ENCODE peak calls at places on chromosomes 1 and 21, in six cellular contexts. P is SK-N-SH, F is H1, M is HL-60, D is K562, Y is GM12878. S is an unnamed sample.

GRCh38 chr1:151711940-151712339 is 4.7 kb downstream of the CELF3 start:
- DNase-seq in D (no peak), M (no peak), F (no peak), Y (no peak), P (no peak), S (no peak)

GRCh38 chr1:54546651-54547348 is 1.2 kb upstream of the ACOT11 start:
- DNase-seq in Y (no peak), D (no peak), P (no peak), M (peak; percentile 93), F (no peak), S (no peak)

GRCh38 chr1:61279570-61279969 is 197.2 kb downstream of the NFIA start:
- DNase-seq in M (no peak), P (no peak), Y (no peak), D (no peak), F (no peak), S (no peak)

GRCh38 chr1:54475357-54476230 is 69.4 kb upstream of the SSBP3 start:
- DNase-seq in F (peak; percentile 77), M (no peak), Y (no peak), D (no peak), P (peak; percentile 85), S (no peak)

GRCh38 chr21:21163904-21164303 is 165.7 kb downstream of the NCAM2 start:
- DNase-seq in Y (no peak), P (peak; percentile 50), D (peak; percentile 48), M (peak; percentile 40), F (peak; percentile 44), S (peak; percentile 26)

GRCh38 chr1:178086294-178087255 is 7.3 kb upstream of the RASAL2 start:
- DNase-seq in D (no peak), M (peak; percentile 50), P (no peak), Y (no peak), F (no peak), S (no peak)

GRCh38 chr1:246482780-246483179 is 24.3 kb downstream of the SMYD3 start:
- DNase-seq in F (no peak), Y (no peak), D (no peak), M (no peak), P (no peak), S (no peak)

GRCh38 chr21:31201144-31201543 is 142.9 kb downstream of the TIAM1 start:
- DNase-seq in Y (no peak), M (no peak), P (no peak), F (no peak), D (no peak), S (no peak)

GRCh38 chr1:62335656-62336055 is 16.4 kb upstream of the KANK4 start:
- DNase-seq in Y (no peak), F (no peak), D (no peak), P (no peak), M (peak; percentile 36), S (no peak)

GRCh38 chr1:218259800-218260199 is 25.3 kb upstream of the RRP15 start:
- DNase-seq in Y (no peak), P (no peak), D (peak; percentile 33), M (peak; percentile 27), F (no peak), S (peak; percentile 7)

GRCh38 chr1:6488602-6489382 is 2.7 kb downstream of the PLEKHG5 start:
- DNase-seq in D (no peak), Y (no peak), P (no peak), M (no peak), F (no peak), S (no peak)

GRCh38 chr1:6131561-6131960 is 48.6 kb downstream of the CHD5 start:
- DNase-seq in Y (no peak), M (no peak), D (no peak), P (no peak), F (no peak), S (no peak)

GRCh38 chr1:84339503-84339902 is 38.0 kb downstream of the SAMD13 start:
- DNase-seq in Y (no peak), P (no peak), D (no peak), M (no peak), F (no peak), S (no peak)

GRCh38 chr1:206809504-206810084 is 37.3 kb upstream of the IL10 start:
- DNase-seq in P (no peak), Y (no peak), F (no peak), D (no peak), M (peak; percentile 56), S (peak; percentile 10)

GRCh38 chr1:220157738-220158137 is 63.8 kb downstream of the IARS2 start:
- DNase-seq in M (no peak), Y (no peak), P (no peak), F (no peak), D (no peak), S (no peak)

GRCh38 chr1:215517441-215517891 is 49.6 kb upstream of the KCTD3 start:
- DNase-seq in M (no peak), P (no peak), F (no peak), Y (no peak), D (no peak), S (no peak)

GRCh38 chr1:90393025-90393424 is 324.1 kb downstream of the BARHL2 start:
- DNase-seq in D (no peak), Y (no peak), P (no peak), F (no peak), M (no peak), S (no peak)

GRCh38 chr1:177983824-177984528 is 14.1 kb upstream of the SEC16B start:
- DNase-seq in D (no peak), Y (no peak), M (no peak), F (peak; percentile 56), P (peak; percentile 29), S (peak; percentile 7)

GRCh38 chr1:41662656-41663437 is 178.4 kb upstream of the EDN2 start:
- DNase-seq in F (peak; percentile 62), P (peak; percentile 86), D (no peak), Y (no peak), M (no peak), S (no peak)

GRCh38 chr1:9603307-9603706 is 14.6 kb downstream of the TMEM201 start:
- DNase-seq in P (peak; percentile 24), M (no peak), D (no peak), Y (no peak), F (no peak), S (no peak)

GRCh38 chr1:35298464-35298863 is 30.0 kb downstream of the ZMYM4 start:
- DNase-seq in F (no peak), M (peak; percentile 53), D (no peak), Y (peak; percentile 32), P (peak; percentile 44), S (peak; percentile 38)

GRCh38 chr1:121594096-121594495 is 409.3 kb downstream of the SRGAP2C start:
- DNase-seq in D (no peak), F (no peak), Y (no peak), M (no peak), P (no peak), S (peak; percentile 21)

GRCh38 chr1:242432491-242433095 is 91.9 kb downstream of the PLD5 start:
- DNase-seq in F (no peak), M (no peak), Y (no peak), P (no peak), D (no peak), S (no peak)

GRCh38 chr1:166905930-166906329 is 29.9 kb upstream of the TADA1 start:
- DNase-seq in D (no peak), P (no peak), F (no peak), Y (no peak), M (no peak), S (no peak)

GRCh38 chr1:223747838-223748335 is 35.5 kb downstream of the CAPN2 start:
- DNase-seq in M (no peak), D (no peak), Y (no peak), P (no peak), F (no peak), S (no peak)

GRCh38 chr1:204574856-204575145 is 58.6 kb downstream of the MDM4 start:
- DNase-seq in P (peak; percentile 82), D (no peak), F (no peak), M (no peak), Y (no peak), S (no peak)

GRCh38 chr1:15963968-15964648 is 11.8 kb downstream of the ZBTB17 start:
- DNase-seq in Y (no peak), D (no peak), M (no peak), F (no peak), P (no peak), S (no peak)

GRCh38 chr1:22863766-22864165 is 108.9 kb downstream of the LACTBL1 start:
- DNase-seq in Y (no peak), F (no peak), P (no peak), M (no peak), D (no peak), S (no peak)

GRCh38 chr1:67749844-67750689 is 65.1 kb downstream of the GADD45A start:
- DNase-seq in Y (no peak), P (no peak), D (peak; percentile 44), F (no peak), M (peak; percentile 41), S (no peak)

GRCh38 chr21:46374761-46375389 is 50.9 kb downstream of the PCNT start:
- DNase-seq in D (no peak), P (no peak), Y (no peak), F (no peak), M (no peak), S (no peak)

GRCh38 chr1:115134850-115135484 is 45.7 kb upstream of the TSPAN2 start:
- DNase-seq in F (no peak), Y (no peak), P (no peak), D (no peak), M (no peak), S (no peak)
- TF ChIP-seq GABPA in F (no peak), Y (no peak), P (no peak), D (no peak), M (no peak), S (no peak)

GRCh38 chr21:41669533-41669830 is 97.4 kb downstream of the RIPK4 start:
- DNase-seq in D (no peak), P (no peak), M (no peak), Y (no peak), F (no peak), S (no peak)
- TF ChIP-seq GABPA in D (no peak), P (no peak), M (no peak), Y (no peak), F (no peak), S (no peak)

GRCh38 chr1:156276532-156276931 is 6.1 kb downstream of the SMG5 start:
- DNase-seq in F (no peak), D (no peak), P (no peak), M (peak; percentile 18), Y (no peak), S (no peak)
- TF ChIP-seq GABPA in F (no peak), D (no peak), P (no peak), M (no peak), Y (no peak), S (no peak)

DNA sequence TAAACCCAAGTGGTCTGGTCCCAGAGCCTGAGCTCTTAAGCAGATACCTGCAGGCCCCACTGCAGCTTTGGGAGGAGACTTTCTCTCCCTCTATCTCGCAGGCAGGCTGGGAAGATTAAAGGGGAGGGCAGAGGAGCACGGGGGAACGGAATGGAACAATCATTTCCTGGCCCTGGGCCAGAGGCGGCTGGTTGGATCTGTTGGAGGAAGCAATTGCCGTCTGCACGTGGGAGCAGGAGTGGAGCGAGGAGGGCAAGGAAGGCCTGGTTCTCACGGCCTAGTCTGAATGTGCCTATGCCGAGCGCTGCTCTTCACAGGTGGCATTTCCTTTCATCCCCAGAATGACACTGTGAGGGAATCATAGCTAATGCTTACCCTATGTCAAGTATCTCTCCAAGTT is 23.7 kb downstream of the NKAIN1 start:
- DNase-seq in M (no peak), D (no peak), F (no peak), P (peak; percentile 84), Y (no peak), S (no peak)
- TF ChIP-seq GABPA in M (no peak), D (no peak), F (no peak), P (no peak), Y (no peak), S (no peak)